ENCODE peak calls at places on chromosomes 5 and 9, in five cellular contexts. E is WTC11; V is activated CD8-positive, alpha-beta T cell treated with anti-CD3 and anti-CD28 coated beads for 36 hours; N is A549; G is progenitor cell of endocrine pancreas. D is an unnamed sample.

GRCh38 chr5:144189800-144190429 is 19.2 kb downstream of the KCTD16 start:
- DNase-seq in V (peak), G (no peak), E (no peak), N (peak), D (peak)

GRCh38 chr9:89448821-89449220 is 49.1 kb downstream of the SEMA4D start:
- DNase-seq in G (no peak), V (no peak), N (no peak), E (no peak), D (no peak)

GRCh38 chr5:180034564-180034963 is 37.0 kb downstream of the RNF130 start:
- DNase-seq in G (no peak), E (no peak), N (no peak), V (no peak), D (no peak)

GRCh38 chr9:135508211-135508820 is 7.8 kb downstream of the MRPS2 start:
- DNase-seq in E (peak), N (no peak), G (no peak), V (no peak), D (no peak)

GRCh38 chr5:113678924-113679575 is 165.6 kb downstream of the YTHDC2 start:
- DNase-seq in E (peak), V (peak), G (peak), N (peak), D (peak)

GRCh38 chr9:133135193-133135745 is 14.2 kb upstream of the RALGDS start:
- DNase-seq in G (no peak), E (no peak), N (peak), V (peak), D (no peak)

GRCh38 chr5:139749242-139749641 is 46.4 kb upstream of the PSD2 start:
- DNase-seq in E (no peak), N (no peak), V (peak), G (no peak), D (no peak)

GRCh38 chr5:68319316-68320093 is 103.9 kb downstream of the PIK3R1 start:
- DNase-seq in G (no peak), E (no peak), V (no peak), N (peak), D (no peak)

GRCh38 chr9:98596486-98596885 is 112.2 kb downstream of the GABBR2 start:
- DNase-seq in G (no peak), N (no peak), E (no peak), V (no peak), D (no peak)

DNA sequence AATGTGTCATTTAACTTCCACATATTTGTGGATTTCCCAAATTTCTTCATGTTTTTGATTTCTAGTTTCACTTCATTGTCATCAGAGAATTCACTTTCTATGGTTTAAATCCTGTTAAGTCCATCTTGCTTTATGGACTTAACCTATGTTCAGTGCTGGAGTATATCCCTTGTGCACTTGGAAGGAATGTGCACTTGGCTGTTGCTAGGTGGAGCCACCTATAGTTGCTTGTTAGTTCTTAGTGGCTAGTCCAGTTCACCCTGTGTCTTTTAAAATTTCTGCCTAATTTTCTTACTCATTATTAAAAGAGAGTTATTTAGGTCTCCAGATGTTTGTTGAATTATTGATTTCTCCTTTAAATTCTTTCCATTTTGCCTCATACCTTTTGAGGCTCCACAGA is 1472.5 kb upstream of the CDH6 start:
- DNase-seq in N (peak), V (no peak), E (no peak), G (no peak), D (no peak)
- TF ChIP-seq CTCF in N (no peak), V (no peak), E (no peak), G (peak), D (no peak)

GRCh38 chr5:168295574-168296201 is 4.2 kb downstream of the WWC1 start:
- DNase-seq in E (peak), G (peak), N (peak), V (no peak), D (no peak)
- TF ChIP-seq CTCF in E (peak), G (peak), N (peak), V (no peak), D (no peak)

DNA sequence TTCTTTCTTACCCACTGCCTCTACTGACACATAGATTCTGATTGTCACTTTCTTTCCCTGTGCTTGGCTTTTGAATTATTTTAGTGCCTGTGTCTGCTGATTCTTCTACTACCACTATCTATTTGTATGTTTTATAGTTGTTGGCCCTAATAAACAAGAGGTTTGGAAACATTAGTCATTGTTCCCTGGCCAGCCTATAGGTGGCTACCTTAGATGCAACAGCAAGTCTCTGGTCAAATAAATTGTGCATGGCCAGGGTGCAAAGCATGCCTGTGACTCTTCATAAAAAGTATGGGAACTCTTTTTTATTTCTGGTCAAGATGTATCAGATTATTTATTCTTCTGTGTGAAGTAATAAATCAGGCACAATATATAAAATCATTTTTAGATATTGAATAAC is 124.4 kb downstream of the PLK2 start:
- DNase-seq in V (no peak), G (no peak), E (no peak), N (peak), D (no peak)
- TF ChIP-seq CTCF in V (no peak), G (no peak), E (no peak), N (peak), D (no peak)

GRCh38 chr9:87883274-87883673 is 597 bp downstream of the SPATA31E1 start:
- DNase-seq in G (no peak), N (no peak), V (no peak), E (no peak), D (no peak)

GRCh38 chr9:87885484-87886189 is 3.0 kb downstream of the SPATA31E1 start:
- DNase-seq in V (no peak), G (no peak), E (no peak), N (no peak), D (no peak)

GRCh38 chr9:87882627-87883026 is at the start of gene SPATA31E1:
- DNase-seq in N (no peak), G (no peak), V (no peak), E (peak), D (no peak)

GRCh38 chr9:87884578-87885459 is 2.1 kb downstream of the SPATA31E1 start:
- DNase-seq in G (no peak), N (no peak), E (no peak), V (no peak), D (no peak)

GRCh38 chr9:87883990-87884389 is 1.3 kb downstream of the SPATA31E1 start:
- DNase-seq in G (no peak), E (peak), N (peak), V (no peak), D (no peak)
- TF ChIP-seq CTCF in G (peak), E (peak), N (peak), V (no peak), D (no peak)